ENCODE peak calls at places on chromosomes 12 and 14, in nine cellular contexts. Z is fibroblast of pulmonary artery, K is fibroblast of lung, F is cardiac muscle cell, E is RWPE1, Q is stomach, S is GM12865, R is AG04450, C is uterus. V is an unnamed sample.

GRCh38 chr14:76829650-76830421 is 3.6 kb downstream of the LRRC74A start:
- DNase-seq in S (no peak), F (peak; percentile 91), C (no peak), Z (peak; percentile 77), E (no peak), K (no peak), R (no peak), Q (peak; percentile 50), V (no peak)

GRCh38 chr12:101039848-101040531 is 170.0 kb downstream of the SLC5A8 start:
- DNase-seq in R (no peak), F (no peak), Z (no peak), C (no peak), K (no peak), Q (no peak), E (no peak), S (no peak), V (no peak)

GRCh38 chr12:39441963-39442894 is 691 bp downstream of the KIF21A start:
- DNase-seq in E (peak; percentile 20), R (no peak), Z (peak; percentile 23), C (peak; percentile 31), F (peak; percentile 46), Q (peak; percentile 34), S (peak; percentile 75), K (peak; percentile 11), V (peak; percentile 60)

GRCh38 chr12:78818487-78818886 is 46.1 kb upstream of the SYT1 start:
- DNase-seq in R (no peak), F (no peak), K (peak; percentile 50), E (no peak), C (no peak), S (no peak), Q (no peak), Z (no peak), V (no peak)

GRCh38 chr12:13719986-13720385 is 261.4 kb downstream of the GRIN2B start:
- DNase-seq in F (no peak), C (no peak), E (no peak), Q (no peak), R (no peak), Z (no peak), K (no peak), S (no peak), V (no peak)

GRCh38 chr14:102047808-102048540 is 38.9 kb downstream of the HSP90AA1 start:
- DNase-seq in R (no peak), Z (no peak), K (no peak), F (no peak), S (no peak), Q (no peak), E (no peak), C (no peak), V (no peak)

GRCh38 chr14:84797326-84797725 is 732.6 kb upstream of the FLRT2 start:
- DNase-seq in K (no peak), Z (no peak), R (no peak), C (no peak), F (no peak), Q (no peak), E (no peak), S (no peak), V (no peak)

GRCh38 chr12:49051373-49051764 is 9.2 kb downstream of the KMT2D start:
- DNase-seq in E (no peak), R (no peak), S (no peak), C (no peak), F (no peak), K (no peak), Q (no peak), Z (no peak), V (no peak)

GRCh38 chr14:102949062-102949800 is 26.8 kb downstream of the AMN start:
- DNase-seq in F (no peak), Q (no peak), S (no peak), K (no peak), Z (no peak), E (no peak), R (no peak), C (no peak), V (peak; percentile 52)

GRCh38 chr12:3105690-3106479 is 28.7 kb downstream of the TSPAN9 start:
- DNase-seq in R (no peak), Z (no peak), S (no peak), Q (no peak), E (no peak), K (no peak), C (no peak), F (no peak), V (no peak)

GRCh38 chr12:112962561-112962960 is 15.8 kb upstream of the OAS2 start:
- DNase-seq in Z (no peak), E (no peak), K (no peak), F (no peak), C (no peak), R (no peak), S (no peak), Q (no peak), V (no peak)

GRCh38 chr12:79260923-79261322 is 396.3 kb downstream of the SYT1 start:
- DNase-seq in Q (no peak), Z (no peak), R (no peak), S (no peak), E (no peak), C (no peak), F (no peak), K (no peak), V (no peak)

GRCh38 chr14:59217011-59217410 is 28.5 kb downstream of the DAAM1 start:
- DNase-seq in S (no peak), R (no peak), K (no peak), Z (no peak), E (no peak), Q (no peak), C (no peak), F (no peak), V (no peak)

GRCh38 chr14:35406811-35407630 is 2.5 kb upstream of the NFKBIA start:
- DNase-seq in E (peak; percentile 68), C (peak; percentile 59), R (no peak), Z (peak; percentile 80), K (peak; percentile 81), Q (no peak), F (peak; percentile 75), S (peak; percentile 61), V (no peak)

GRCh38 chr14:42554091-42554490 is 947.4 kb downstream of the LRFN5 start:
- DNase-seq in E (no peak), S (no peak), F (no peak), K (no peak), Z (no peak), Q (no peak), R (no peak), C (no peak), V (no peak)

GRCh38 chr14:105492051-105492965 is 1.3 kb downstream of the TEDC1 start:
- DNase-seq in C (peak; percentile 39), S (no peak), R (no peak), K (no peak), Z (no peak), Q (no peak), F (no peak), E (no peak), V (no peak)

DNA sequence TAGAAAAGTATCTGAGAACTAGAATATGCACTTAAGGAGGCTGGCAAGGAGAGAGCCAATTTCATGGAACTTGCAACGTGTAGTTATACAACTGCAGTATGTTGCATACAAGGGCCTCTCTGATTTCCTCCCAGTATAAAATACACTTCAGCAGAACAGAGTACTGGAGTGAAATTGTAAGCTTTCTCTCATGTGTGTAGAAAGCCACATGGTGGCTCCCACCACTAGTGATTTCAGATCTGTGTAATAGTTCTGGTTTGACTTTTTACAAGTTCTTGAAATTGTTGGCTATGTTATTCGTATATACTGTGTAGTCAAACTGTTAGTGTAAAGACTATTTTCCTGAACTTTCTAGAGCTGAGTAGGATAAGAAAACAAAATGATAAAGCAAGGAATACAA is 16.4 kb upstream of the LMO3 start:
- DNase-seq in R (no peak), C (no peak), K (no peak), F (no peak), Z (no peak), Q (no peak), E (no peak), S (peak; percentile 42), V (no peak)
- TF ChIP-seq CTCF in R (no peak), C (no peak), K (no peak), F (no peak), Z (no peak), Q (no peak), E (no peak), S (no peak), V (peak; percentile 31)

GRCh38 chr12:117590999-117591398 is 229.6 kb upstream of the NOS1 start:
- DNase-seq in C (no peak), K (no peak), S (no peak), F (no peak), R (no peak), E (no peak), Z (no peak), Q (no peak), V (no peak)
- TF ChIP-seq CTCF in C (no peak), K (no peak), S (no peak), F (no peak), R (no peak), E (no peak), Z (no peak), Q (no peak), V (no peak)

GRCh38 chr12:6843118-6843902 is 2.6 kb downstream of the GNB3 start:
- DNase-seq in S (no peak), Q (no peak), R (no peak), C (no peak), E (no peak), Z (no peak), K (no peak), F (no peak), V (no peak)
- TF ChIP-seq CTCF in S (no peak), Q (no peak), R (no peak), C (no peak), E (no peak), Z (no peak), K (no peak), F (no peak), V (no peak)

DNA sequence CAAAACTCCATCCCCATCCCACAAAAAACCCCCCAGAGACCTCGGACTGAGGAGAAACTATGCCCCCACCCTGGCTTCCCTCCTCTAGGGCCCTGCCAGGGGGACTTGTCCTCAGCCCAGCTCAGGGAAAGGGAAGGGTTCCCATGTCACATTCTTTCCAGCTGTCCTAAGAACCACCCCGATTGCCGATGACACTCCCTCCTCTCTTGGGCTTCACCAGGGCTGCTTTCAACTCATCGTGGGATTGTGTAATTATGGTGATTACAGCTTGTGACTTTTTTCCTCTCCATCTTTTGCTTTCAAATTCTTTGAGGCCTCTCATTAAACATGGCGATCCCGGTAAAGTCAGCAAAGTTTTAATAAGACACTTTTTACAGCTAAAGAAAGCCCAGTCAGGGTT is 344.1 kb downstream of the DPF3 start:
- DNase-seq in S (no peak), F (no peak), R (no peak), C (no peak), Q (no peak), K (no peak), E (no peak), Z (no peak), V (no peak)
- TF ChIP-seq CTCF in S (no peak), F (no peak), R (no peak), C (no peak), Q (no peak), K (no peak), E (no peak), Z (no peak), V (no peak)

GRCh38 chr14:87049886-87050820 is 942.8 kb downstream of the GALC start:
- DNase-seq in C (no peak), Z (peak; percentile 31), F (peak; percentile 25), R (peak; percentile 3), E (peak; percentile 57), Q (no peak), S (peak; percentile 1), K (peak; percentile 44), V (no peak)
- TF ChIP-seq CTCF in C (no peak), Z (peak; percentile 52), F (peak; percentile 52), R (peak; percentile 78), E (no peak), Q (no peak), S (peak; percentile 15), K (peak; percentile 53), V (no peak)